ENCODE peak calls at places on chromosomes 4 and X, in five cellular contexts. One of them, this sample, is unnamed.
A peak's percentile ranks its signal among the peaks of the same experiment; 100 is the strongest.

GRCh38 chr4:48237996-48238645 is 31.5 kb downstream of the TEC start:
- DNase-seq in stromal cell of bone marrow: no peak
- DNase-seq in lower lobe of right lung: no peak
- DNase-seq in retina: no peak
- DNase-seq in natural killer cell: no peak
- DNase-seq in this sample: no peak

GRCh38 chr4:82201303-82201702 is 172.5 kb downstream of the HNRNPD start:
- DNase-seq in lower lobe of right lung: peak; percentile 51
- DNase-seq in stromal cell of bone marrow: no peak
- DNase-seq in natural killer cell: no peak
- DNase-seq in retina: no peak
- DNase-seq in this sample: peak; percentile 15

GRCh38 chr4:16661813-16662212 is 236.6 kb downstream of the LDB2 start:
- DNase-seq in retina: no peak
- DNase-seq in natural killer cell: no peak
- DNase-seq in lower lobe of right lung: no peak
- DNase-seq in stromal cell of bone marrow: no peak
- DNase-seq in this sample: no peak

GRCh38 chr4:73874386-73874785 is 5.2 kb downstream of the CXCL1 start:
- DNase-seq in natural killer cell: no peak
- DNase-seq in stromal cell of bone marrow: no peak
- DNase-seq in retina: no peak
- DNase-seq in lower lobe of right lung: no peak
- DNase-seq in this sample: no peak

GRCh38 chrX:67604979-67605703 is 61.3 kb downstream of the AR start:
- DNase-seq in stromal cell of bone marrow: no peak
- DNase-seq in retina: no peak
- DNase-seq in natural killer cell: no peak
- DNase-seq in lower lobe of right lung: no peak
- DNase-seq in this sample: peak; percentile 85

GRCh38 chr4:84753318-84753972 is 170.5 kb downstream of the CDS1 start:
- DNase-seq in natural killer cell: no peak
- DNase-seq in lower lobe of right lung: no peak
- DNase-seq in stromal cell of bone marrow: no peak
- DNase-seq in retina: no peak
- DNase-seq in this sample: no peak

GRCh38 chrX:135112096-135112729 is 8.1 kb downstream of the ETDB start:
- DNase-seq in natural killer cell: no peak
- DNase-seq in stromal cell of bone marrow: no peak
- DNase-seq in lower lobe of right lung: no peak
- DNase-seq in retina: peak; percentile 19
- DNase-seq in this sample: peak; percentile 35

GRCh38 chr4:176270669-176271068 is 1.6 kb upstream of the ASB5 start:
- DNase-seq in natural killer cell: no peak
- DNase-seq in lower lobe of right lung: no peak
- DNase-seq in retina: no peak
- DNase-seq in stromal cell of bone marrow: peak; percentile 97
- DNase-seq in this sample: peak; percentile 78

GRCh38 chrX:100720301-100720700 is 11.6 kb downstream of the SYTL4 start:
- DNase-seq in lower lobe of right lung: no peak
- DNase-seq in natural killer cell: no peak
- DNase-seq in stromal cell of bone marrow: no peak
- DNase-seq in retina: peak; percentile 25
- DNase-seq in this sample: no peak

GRCh38 chr4:73067971-73068394 is 1.5 kb downstream of the COX18 start:
- DNase-seq in stromal cell of bone marrow: no peak
- DNase-seq in lower lobe of right lung: no peak
- DNase-seq in retina: peak; percentile 4
- DNase-seq in natural killer cell: no peak
- DNase-seq in this sample: no peak

GRCh38 chr4:77525538-77525937 is 80.1 kb upstream of the CXCL13 start:
- DNase-seq in lower lobe of right lung: no peak
- DNase-seq in stromal cell of bone marrow: no peak
- DNase-seq in natural killer cell: no peak
- DNase-seq in retina: no peak
- DNase-seq in this sample: no peak

GRCh38 chr4:86924805-86925204 is 10.0 kb upstream of the AFF1 start:
- DNase-seq in retina: no peak
- DNase-seq in natural killer cell: no peak
- DNase-seq in lower lobe of right lung: no peak
- DNase-seq in stromal cell of bone marrow: no peak
- DNase-seq in this sample: no peak

GRCh38 chrX:41667631-41668030 is 21.1 kb upstream of the GPR34 start:
- DNase-seq in stromal cell of bone marrow: no peak
- DNase-seq in lower lobe of right lung: no peak
- DNase-seq in natural killer cell: no peak
- DNase-seq in retina: no peak
- DNase-seq in this sample: no peak

GRCh38 chr4:149961876-149962597 is 116.2 kb upstream of the DCLK2 start:
- DNase-seq in natural killer cell: no peak
- DNase-seq in retina: no peak
- DNase-seq in stromal cell of bone marrow: peak; percentile 43
- DNase-seq in lower lobe of right lung: no peak
- DNase-seq in this sample: peak; percentile 8

This sample was measured in SJCRH30.